ENCODE peak calls at places on chromosomes 16 and 17, in six cellular contexts. F is IMR-90, Y is H54, L is H7, G is brain microvascular endothelial cell, S is A673. K is an unnamed sample.

GRCh38 chr17:64006361-64007088 is 8.4 kb downstream of the PRR29 start:
- DNase-seq in F (no peak), Y (no peak), L (no peak), G (no peak), S (no peak), K (no peak)

GRCh38 chr17:56890906-56891674 is 22.8 kb downstream of the TRIM25 start:
- DNase-seq in F (no peak), Y (no peak), L (no peak), G (no peak), S (no peak), K (no peak)

GRCh38 chr17:17570207-17570797 is 21.2 kb downstream of the PEMT start:
- DNase-seq in F (peak; percentile 13), Y (peak; percentile 43), L (peak; percentile 82), G (no peak), S (no peak), K (no peak)

GRCh38 chr16:86665319-86665675 is 86.9 kb downstream of the FOXL1 start:
- DNase-seq in F (peak; percentile 86), Y (no peak), L (no peak), G (peak; percentile 59), S (no peak), K (no peak)

GRCh38 chr17:14755002-14755401 is 454.1 kb downstream of the HS3ST3B1 start:
- DNase-seq in F (peak; percentile 54), Y (no peak), L (no peak), G (no peak), S (no peak), K (no peak)

GRCh38 chr17:49061524-49061943 is 64.3 kb downstream of the IGF2BP1 start:
- DNase-seq in F (peak; percentile 36), Y (peak; percentile 27), L (no peak), G (peak; percentile 34), S (peak; percentile 41), K (no peak)

GRCh38 chr17:29855686-29856085 is 74.3 kb downstream of the SSH2 start:
- DNase-seq in F (peak; percentile 75), Y (no peak), L (no peak), G (peak; percentile 39), S (peak; percentile 40), K (no peak)

GRCh38 chr17:57823469-57824401 is 26.1 kb downstream of the MRPS23 start:
- DNase-seq in F (peak; percentile 27), Y (peak; percentile 37), L (no peak), G (no peak), S (no peak), K (no peak)

GRCh38 chr16:80804451-80805383 is at the start of gene CDYL2:
- DNase-seq in F (peak; percentile 2), Y (peak; percentile 68), L (peak; percentile 86), G (no peak), S (peak; percentile 11), K (peak; percentile 65)

GRCh38 chr16:28001184-28001583 is 62.3 kb downstream of the GSG1L start:
- DNase-seq in F (no peak), Y (no peak), L (no peak), G (no peak), S (no peak), K (no peak)

GRCh38 chr17:48457080-48457836 is 27.2 kb upstream of the SKAP1 start:
- DNase-seq in F (peak; percentile 39), Y (no peak), L (peak; percentile 60), G (peak; percentile 17), S (peak; percentile 84), K (peak; percentile 77)

GRCh38 chr16:1290860-1291575 is 18.4 kb upstream of the UBE2I start:
- DNase-seq in F (no peak), Y (no peak), L (peak; percentile 41), G (no peak), S (no peak), K (no peak)

GRCh38 chr16:71883193-71883848 is 661 bp downstream of the ZNF821 start:
- DNase-seq in F (peak; percentile 6), Y (peak; percentile 21), L (peak; percentile 77), G (peak; percentile 1), S (peak; percentile 55), K (peak; percentile 50)

GRCh38 chr17:39094607-39095308 is 56.7 kb downstream of the PLXDC1 start:
- DNase-seq in F (no peak), Y (no peak), L (no peak), G (no peak), S (no peak), K (no peak)

GRCh38 chr16:57910726-57911125 is 60.2 kb downstream of the CNGB1 start:
- DNase-seq in F (no peak), Y (no peak), L (no peak), G (no peak), S (no peak), K (no peak)

GRCh38 chr17:15463363-15463762 is 4.1 kb downstream of the CDRT4 start:
- DNase-seq in F (peak; percentile 92), Y (no peak), L (no peak), G (peak; percentile 33), S (no peak), K (no peak)

GRCh38 chr17:40331743-40332641 is 23.0 kb downstream of the RARA start:
- DNase-seq in F (no peak), Y (peak; percentile 75), L (no peak), G (no peak), S (no peak), K (peak; percentile 92)

GRCh38 chr17:27462149-27462548 is 5.9 kb downstream of the KSR1 start:
- DNase-seq in F (no peak), Y (no peak), L (no peak), G (no peak), S (no peak), K (no peak)

GRCh38 chr17:44738214-44738906 is 20.4 kb upstream of the ADAM11 start:
- DNase-seq in F (peak; percentile 49), Y (peak; percentile 28), L (no peak), G (no peak), S (no peak), K (no peak)

GRCh38 chr17:47693667-47694017 is 319 bp upstream of the TBKBP1 start:
- DNase-seq in F (no peak), Y (peak; percentile 6), L (no peak), G (no peak), S (no peak), K (no peak)